ENCODE peak calls at places on chromosomes 11 and 22, in five cellular contexts. One of them, this sample, is unnamed. For H3K4me1, the result is how much of the 10 kb centered on the place peaks cover.

GRCh38 chr11:78808903-78809302 is 234.2 kb upstream of the NARS2 start:
- DNase-seq in mesenchymal stem cell: peak
- DNase-seq in GM23338: no peak
- DNase-seq in CD8-positive, alpha-beta memory T cell: no peak
- DNase-seq in endothelial cell of umbilical vein: peak
- DNase-seq in this sample: no peak

GRCh38 chr11:130832571-130833432 is 83.5 kb downstream of the SNX19 start:
- DNase-seq in endothelial cell of umbilical vein: no peak
- DNase-seq in mesenchymal stem cell: peak
- DNase-seq in GM23338: no peak
- DNase-seq in CD8-positive, alpha-beta memory T cell: no peak
- DNase-seq in this sample: no peak

GRCh38 chr11:125494033-125494364 is 2.1 kb downstream of the FEZ1 start:
- DNase-seq in endothelial cell of umbilical vein: no peak
- DNase-seq in mesenchymal stem cell: no peak
- DNase-seq in CD8-positive, alpha-beta memory T cell: no peak
- DNase-seq in GM23338: no peak
- DNase-seq in this sample: no peak

GRCh38 chr11:63508009-63508408 is 2.1 kb downstream of the LGALS12 start:
- DNase-seq in endothelial cell of umbilical vein: no peak
- DNase-seq in GM23338: peak
- DNase-seq in CD8-positive, alpha-beta memory T cell: no peak
- DNase-seq in mesenchymal stem cell: no peak
- DNase-seq in this sample: no peak

GRCh38 chr11:1760351-1761109 is 3.2 kb downstream of the CTSD start:
- DNase-seq in CD8-positive, alpha-beta memory T cell: no peak
- DNase-seq in GM23338: no peak
- DNase-seq in endothelial cell of umbilical vein: peak
- DNase-seq in mesenchymal stem cell: peak
- DNase-seq in this sample: peak

GRCh38 chr11:46564459-46564858 is 29.4 kb downstream of the AMBRA1 start:
- DNase-seq in GM23338: no peak
- DNase-seq in endothelial cell of umbilical vein: peak
- DNase-seq in CD8-positive, alpha-beta memory T cell: no peak
- DNase-seq in mesenchymal stem cell: peak
- DNase-seq in this sample: no peak

GRCh38 chr11:111631034-111631665 is 28.9 kb downstream of the SIK2 start:
- DNase-seq in CD8-positive, alpha-beta memory T cell: no peak
- DNase-seq in mesenchymal stem cell: no peak
- DNase-seq in endothelial cell of umbilical vein: no peak
- DNase-seq in GM23338: no peak
- DNase-seq in this sample: no peak

GRCh38 chr22:20575724-20576444 is 68.5 kb downstream of the MED15 start:
- DNase-seq in GM23338: no peak
- DNase-seq in mesenchymal stem cell: no peak
- DNase-seq in endothelial cell of umbilical vein: no peak
- DNase-seq in CD8-positive, alpha-beta memory T cell: no peak
- DNase-seq in this sample: no peak

GRCh38 chr11:80505771-80506170 is 1064.9 kb upstream of the TENM4 start:
- DNase-seq in GM23338: peak
- DNase-seq in CD8-positive, alpha-beta memory T cell: no peak
- DNase-seq in mesenchymal stem cell: no peak
- DNase-seq in endothelial cell of umbilical vein: no peak
- DNase-seq in this sample: no peak

GRCh38 chr11:7671807-7672206 is 1.5 kb downstream of the CYB5R2 start:
- DNase-seq in GM23338: no peak
- DNase-seq in endothelial cell of umbilical vein: no peak
- DNase-seq in mesenchymal stem cell: no peak
- DNase-seq in CD8-positive, alpha-beta memory T cell: no peak
- DNase-seq in this sample: peak

GRCh38 chr11:63871962-63872832 is 33.3 kb downstream of the MARK2 start:
- DNase-seq in CD8-positive, alpha-beta memory T cell: no peak
- DNase-seq in endothelial cell of umbilical vein: peak
- DNase-seq in GM23338: peak
- DNase-seq in mesenchymal stem cell: peak
- DNase-seq in this sample: peak

GRCh38 chr11:111312076-111312475 is 13.7 kb downstream of the POU2AF3 start:
- DNase-seq in GM23338: no peak
- DNase-seq in mesenchymal stem cell: no peak
- DNase-seq in endothelial cell of umbilical vein: no peak
- DNase-seq in CD8-positive, alpha-beta memory T cell: no peak
- DNase-seq in this sample: peak

GRCh38 chr22:29987143-29987542 is 93.1 kb upstream of the HORMAD2 start:
- DNase-seq in CD8-positive, alpha-beta memory T cell: no peak
- DNase-seq in mesenchymal stem cell: no peak
- DNase-seq in endothelial cell of umbilical vein: no peak
- DNase-seq in GM23338: no peak
- DNase-seq in this sample: no peak

GRCh38 chr11:9980931-9981330 is 313.1 kb downstream of the SBF2 start:
- DNase-seq in mesenchymal stem cell: no peak
- DNase-seq in CD8-positive, alpha-beta memory T cell: no peak
- DNase-seq in GM23338: no peak
- DNase-seq in endothelial cell of umbilical vein: no peak
- DNase-seq in this sample: no peak

GRCh38 chr11:60145677-60146076 is 37.2 kb downstream of the MS4A6A start:
- DNase-seq in mesenchymal stem cell: no peak
- DNase-seq in endothelial cell of umbilical vein: no peak
- DNase-seq in CD8-positive, alpha-beta memory T cell: no peak
- DNase-seq in GM23338: no peak
- DNase-seq in this sample: no peak

GRCh38 chr11:125128450-125128849 is 17.0 kb upstream of the TMEM218 start:
- DNase-seq in CD8-positive, alpha-beta memory T cell: no peak
- DNase-seq in endothelial cell of umbilical vein: no peak
- DNase-seq in mesenchymal stem cell: peak
- DNase-seq in GM23338: no peak
- DNase-seq in this sample: no peak

GRCh38 chr11:72140661-72141060 is 5.1 kb downstream of the FOLR3 start:
- DNase-seq in GM23338: no peak
- DNase-seq in mesenchymal stem cell: no peak
- DNase-seq in CD8-positive, alpha-beta memory T cell: no peak
- DNase-seq in endothelial cell of umbilical vein: no peak
- DNase-seq in this sample: no peak

GRCh38 chr11:45045692-45046471 is 95.2 kb upstream of the TP53I11 start:
- DNase-seq in CD8-positive, alpha-beta memory T cell: no peak
- DNase-seq in GM23338: no peak
- DNase-seq in mesenchymal stem cell: peak
- DNase-seq in endothelial cell of umbilical vein: peak
- DNase-seq in this sample: peak

GRCh38 chr11:132054822-132055221 is 684.4 kb downstream of the NTM start:
- DNase-seq in mesenchymal stem cell: peak
- DNase-seq in GM23338: no peak
- DNase-seq in endothelial cell of umbilical vein: no peak
- DNase-seq in CD8-positive, alpha-beta memory T cell: no peak
- DNase-seq in this sample: no peak

GRCh38 chr11:8219257-8220021 is 44.2 kb downstream of the LMO1 start:
- DNase-seq in CD8-positive, alpha-beta memory T cell: no peak
- DNase-seq in GM23338: peak
- DNase-seq in mesenchymal stem cell: peak
- DNase-seq in endothelial cell of umbilical vein: peak
- DNase-seq in this sample: peak

DNA sequence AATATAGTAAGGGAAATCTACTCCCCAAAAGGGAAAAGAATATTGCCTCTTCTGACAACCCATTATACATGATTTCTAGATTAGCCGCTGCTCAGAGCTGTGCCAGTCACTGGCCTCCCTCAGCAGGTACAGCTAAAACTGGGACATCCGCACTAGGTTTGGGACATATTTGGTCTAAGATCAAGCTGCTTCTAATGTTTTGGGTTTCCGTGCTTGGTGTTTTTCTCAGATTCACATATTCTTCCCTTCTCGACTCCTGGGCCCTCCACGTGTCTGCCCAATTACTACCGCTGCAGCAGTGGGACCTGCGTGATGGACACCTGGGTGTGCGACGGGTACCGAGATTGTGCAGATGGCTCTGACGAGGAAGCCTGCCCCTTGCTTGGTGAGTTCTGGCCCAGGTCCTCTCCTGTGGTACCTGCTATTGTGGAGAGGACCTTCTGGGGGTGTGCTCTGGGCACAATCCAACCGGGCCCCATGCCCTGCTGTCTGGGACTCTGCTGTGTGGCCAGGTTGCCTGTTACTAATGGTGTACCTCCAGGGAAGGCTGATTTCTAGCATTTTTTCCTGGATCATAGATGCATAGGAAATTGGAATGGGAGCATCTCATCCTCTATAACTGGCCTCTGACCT is 138.1 kb upstream of the SORL1-AS1 start:
- DNase-seq in endothelial cell of umbilical vein: no peak
- DNase-seq in CD8-positive, alpha-beta memory T cell: no peak
- DNase-seq in mesenchymal stem cell: no peak
- DNase-seq in GM23338: no peak
- DNase-seq in this sample: no peak
- H3K4me1 ChIP-seq in endothelial cell of umbilical vein: under half
- H3K4me1 ChIP-seq in CD8-positive, alpha-beta memory T cell: under half
- H3K4me1 ChIP-seq in mesenchymal stem cell: under half
- H3K4me1 ChIP-seq in GM23338: under half
- H3K4me1 ChIP-seq in this sample: under half

GRCh38 chr22:26235792-26236191 is 66.5 kb downstream of the SEZ6L start:
- DNase-seq in mesenchymal stem cell: no peak
- DNase-seq in CD8-positive, alpha-beta memory T cell: no peak
- DNase-seq in endothelial cell of umbilical vein: no peak
- DNase-seq in GM23338: no peak
- DNase-seq in this sample: no peak

GRCh38 chr22:26234267-26234666 is 65.0 kb downstream of the SEZ6L start:
- DNase-seq in GM23338: no peak
- DNase-seq in CD8-positive, alpha-beta memory T cell: no peak
- DNase-seq in mesenchymal stem cell: no peak
- DNase-seq in endothelial cell of umbilical vein: no peak
- DNase-seq in this sample: no peak

GRCh38 chr22:26226538-26227297 is 57.5 kb downstream of the SEZ6L start:
- DNase-seq in CD8-positive, alpha-beta memory T cell: no peak
- DNase-seq in endothelial cell of umbilical vein: no peak
- DNase-seq in GM23338: no peak
- DNase-seq in mesenchymal stem cell: no peak
- DNase-seq in this sample: no peak

GRCh38 chr22:26229910-26230309 is 60.6 kb downstream of the SEZ6L start:
- DNase-seq in CD8-positive, alpha-beta memory T cell: no peak
- DNase-seq in GM23338: no peak
- DNase-seq in endothelial cell of umbilical vein: no peak
- DNase-seq in mesenchymal stem cell: no peak
- DNase-seq in this sample: no peak
- H3K4me1 ChIP-seq in CD8-positive, alpha-beta memory T cell: under half
- H3K4me1 ChIP-seq in GM23338: under half
- H3K4me1 ChIP-seq in endothelial cell of umbilical vein: under half
- H3K4me1 ChIP-seq in mesenchymal stem cell: under half
- H3K4me1 ChIP-seq in this sample: under half

DNA sequence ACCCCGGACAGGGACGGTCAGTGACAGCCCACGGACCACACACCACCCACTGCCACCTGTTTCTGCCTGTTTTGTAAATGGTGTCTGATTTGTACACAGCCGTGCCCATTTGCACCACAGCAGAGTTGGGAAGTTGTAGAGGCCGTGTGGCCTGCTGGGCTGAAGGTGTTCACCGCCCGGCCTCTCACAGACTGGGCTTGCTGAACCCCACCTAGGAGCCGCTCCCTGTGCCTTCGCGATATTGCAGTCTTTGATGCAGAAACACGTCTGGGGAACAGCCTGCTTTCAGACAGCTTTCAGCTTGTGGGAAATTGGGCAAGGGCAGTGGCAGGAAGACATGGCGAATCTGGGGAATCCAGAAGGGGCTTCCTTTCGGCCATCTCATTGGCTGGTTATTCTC is 9.8 kb upstream of the GRAMD4 start:
- DNase-seq in GM23338: no peak
- DNase-seq in mesenchymal stem cell: no peak
- DNase-seq in CD8-positive, alpha-beta memory T cell: no peak
- DNase-seq in endothelial cell of umbilical vein: no peak
- DNase-seq in this sample: no peak
- H3K4me1 ChIP-seq in GM23338: under half
- H3K4me1 ChIP-seq in mesenchymal stem cell: under half
- H3K4me1 ChIP-seq in CD8-positive, alpha-beta memory T cell: under half
- H3K4me1 ChIP-seq in endothelial cell of umbilical vein: under half
- H3K4me1 ChIP-seq in this sample: under half

DNA sequence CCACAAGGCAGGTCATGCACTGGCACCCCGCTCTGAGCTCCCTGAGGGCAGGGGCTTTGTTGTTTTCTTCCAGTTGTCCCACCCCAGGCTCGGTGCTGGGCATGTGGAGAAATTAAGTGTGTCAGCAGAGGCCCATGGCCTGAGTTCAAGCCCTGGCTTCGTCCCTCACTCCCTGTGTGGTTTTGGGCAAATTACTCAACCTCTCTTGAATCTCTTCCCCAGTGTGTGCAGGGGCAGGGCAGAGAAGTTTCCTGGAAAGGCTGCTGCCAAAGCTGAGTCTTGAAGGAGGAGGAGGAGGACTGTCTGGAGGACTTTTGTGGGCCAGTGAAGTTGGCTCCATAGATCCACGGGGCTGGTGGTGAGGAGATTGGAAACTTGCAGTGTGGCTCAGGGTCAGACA is 138.1 kb upstream of the E2F8 start:
- DNase-seq in GM23338: no peak
- DNase-seq in mesenchymal stem cell: no peak
- DNase-seq in endothelial cell of umbilical vein: no peak
- DNase-seq in CD8-positive, alpha-beta memory T cell: no peak
- DNase-seq in this sample: no peak
- H3K4me1 ChIP-seq in GM23338: under half
- H3K4me1 ChIP-seq in mesenchymal stem cell: under half
- H3K4me1 ChIP-seq in endothelial cell of umbilical vein: under half
- H3K4me1 ChIP-seq in CD8-positive, alpha-beta memory T cell: under half
- H3K4me1 ChIP-seq in this sample: under half

GRCh38 chr22:46580940-46581579 is 39.1 kb upstream of the GRAMD4 start:
- DNase-seq in GM23338: no peak
- DNase-seq in CD8-positive, alpha-beta memory T cell: no peak
- DNase-seq in mesenchymal stem cell: no peak
- DNase-seq in endothelial cell of umbilical vein: no peak
- DNase-seq in this sample: no peak
- H3K4me1 ChIP-seq in GM23338: under half
- H3K4me1 ChIP-seq in CD8-positive, alpha-beta memory T cell: under half
- H3K4me1 ChIP-seq in mesenchymal stem cell: half or more
- H3K4me1 ChIP-seq in endothelial cell of umbilical vein: under half
- H3K4me1 ChIP-seq in this sample: under half

GRCh38 chr11:61513143-61513740 is 4.7 kb downstream of the LRRC10B start:
- DNase-seq in mesenchymal stem cell: no peak
- DNase-seq in endothelial cell of umbilical vein: no peak
- DNase-seq in GM23338: no peak
- DNase-seq in CD8-positive, alpha-beta memory T cell: no peak
- DNase-seq in this sample: peak
- H3K4me1 ChIP-seq in mesenchymal stem cell: under half
- H3K4me1 ChIP-seq in endothelial cell of umbilical vein: under half
- H3K4me1 ChIP-seq in GM23338: half or more
- H3K4me1 ChIP-seq in CD8-positive, alpha-beta memory T cell: under half
- H3K4me1 ChIP-seq in this sample: under half

GRCh38 chr11:77082838-77083552 is 16.2 kb downstream of the CAPN5 start:
- DNase-seq in GM23338: no peak
- DNase-seq in mesenchymal stem cell: peak
- DNase-seq in endothelial cell of umbilical vein: peak
- DNase-seq in CD8-positive, alpha-beta memory T cell: no peak
- DNase-seq in this sample: no peak
- H3K4me1 ChIP-seq in GM23338: under half
- H3K4me1 ChIP-seq in mesenchymal stem cell: under half
- H3K4me1 ChIP-seq in endothelial cell of umbilical vein: under half
- H3K4me1 ChIP-seq in CD8-positive, alpha-beta memory T cell: under half
- H3K4me1 ChIP-seq in this sample: under half

DNA sequence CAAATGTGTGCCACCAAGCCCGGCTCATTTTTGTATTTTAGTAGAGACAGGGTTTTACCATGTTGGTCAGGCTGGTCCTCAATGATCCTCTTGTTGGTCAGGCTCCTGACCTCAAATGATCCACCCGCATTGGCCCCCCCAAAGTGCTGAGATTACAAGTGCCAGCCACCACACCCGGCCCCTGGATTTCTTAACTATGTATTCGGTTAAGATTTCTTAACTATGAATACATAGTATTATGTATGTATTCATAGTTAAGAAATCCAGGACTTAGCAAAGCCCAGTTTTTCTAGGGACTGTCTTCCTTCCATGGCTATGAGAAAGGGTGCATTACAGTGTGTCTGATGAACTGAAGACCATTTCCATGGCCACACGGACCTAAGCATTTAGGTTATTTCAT is 1.7 kb downstream of the C11orf91 start:
- DNase-seq in CD8-positive, alpha-beta memory T cell: no peak
- DNase-seq in endothelial cell of umbilical vein: no peak
- DNase-seq in mesenchymal stem cell: no peak
- DNase-seq in GM23338: no peak
- DNase-seq in this sample: no peak
- H3K4me1 ChIP-seq in CD8-positive, alpha-beta memory T cell: under half
- H3K4me1 ChIP-seq in endothelial cell of umbilical vein: half or more
- H3K4me1 ChIP-seq in mesenchymal stem cell: under half
- H3K4me1 ChIP-seq in GM23338: under half
- H3K4me1 ChIP-seq in this sample: under half

This sample was measured in trophoblast cell.